ENCODE peak calls at places on chromosome 18, in ten cellular contexts. One of them, this sample, is unnamed.

GRCh38 chr18:24530630-24531111 is 70.2 kb downstream of the HRH4 start:
- DNase-seq in AG08396: peak
- DNase-seq in NCI-H1417: peak
- DNase-seq in MV-4-11: peak
- DNase-seq in stimulated activated CD4-positive, alpha-beta T cell treated with anti-CD3 and anti-CD28 coated beads, Interleukin-12 subunit alpha, Interleukin-12 subunit beta, amount 100 ng/mL, for 48 hours: no peak
- DNase-seq in putamen: peak
- DNase-seq in lower lobe of right lung: no peak
- DNase-seq in AG09309: peak
- DNase-seq in SK-N-SH: no peak
- DNase-seq in head of caudate nucleus: peak
- DNase-seq in this sample: peak

GRCh38 chr18:57691363-57691762 is 69.7 kb upstream of the NARS1 start:
- DNase-seq in AG08396: no peak
- DNase-seq in NCI-H1417: no peak
- DNase-seq in MV-4-11: no peak
- DNase-seq in stimulated activated CD4-positive, alpha-beta T cell treated with anti-CD3 and anti-CD28 coated beads, Interleukin-12 subunit alpha, Interleukin-12 subunit beta, amount 100 ng/mL, for 48 hours: no peak
- DNase-seq in putamen: no peak
- DNase-seq in lower lobe of right lung: no peak
- DNase-seq in AG09309: no peak
- DNase-seq in SK-N-SH: no peak
- DNase-seq in head of caudate nucleus: no peak
- DNase-seq in this sample: no peak

GRCh38 chr18:79393626-79394401 is 1.9 kb upstream of the NFATC1 start:
- DNase-seq in AG08396: peak
- DNase-seq in NCI-H1417: peak
- DNase-seq in MV-4-11: peak
- DNase-seq in stimulated activated CD4-positive, alpha-beta T cell treated with anti-CD3 and anti-CD28 coated beads, Interleukin-12 subunit alpha, Interleukin-12 subunit beta, amount 100 ng/mL, for 48 hours: no peak
- DNase-seq in putamen: no peak
- DNase-seq in lower lobe of right lung: peak
- DNase-seq in AG09309: no peak
- DNase-seq in SK-N-SH: peak
- DNase-seq in head of caudate nucleus: peak
- DNase-seq in this sample: peak

GRCh38 chr18:76339246-76339620 is 155.8 kb downstream of the ZNF516 start:
- DNase-seq in AG08396: no peak
- DNase-seq in NCI-H1417: no peak
- DNase-seq in MV-4-11: no peak
- DNase-seq in stimulated activated CD4-positive, alpha-beta T cell treated with anti-CD3 and anti-CD28 coated beads, Interleukin-12 subunit alpha, Interleukin-12 subunit beta, amount 100 ng/mL, for 48 hours: no peak
- DNase-seq in putamen: no peak
- DNase-seq in lower lobe of right lung: no peak
- DNase-seq in AG09309: no peak
- DNase-seq in SK-N-SH: no peak
- DNase-seq in head of caudate nucleus: no peak
- DNase-seq in this sample: no peak

GRCh38 chr18:38551881-38552280 is 986.3 kb upstream of the CELF4 start:
- DNase-seq in AG08396: no peak
- DNase-seq in NCI-H1417: no peak
- DNase-seq in MV-4-11: no peak
- DNase-seq in stimulated activated CD4-positive, alpha-beta T cell treated with anti-CD3 and anti-CD28 coated beads, Interleukin-12 subunit alpha, Interleukin-12 subunit beta, amount 100 ng/mL, for 48 hours: no peak
- DNase-seq in putamen: no peak
- DNase-seq in lower lobe of right lung: no peak
- DNase-seq in AG09309: no peak
- DNase-seq in SK-N-SH: no peak
- DNase-seq in head of caudate nucleus: no peak
- DNase-seq in this sample: no peak

GRCh38 chr18:40874233-40874632 is 1080.8 kb upstream of the PIK3C3 start:
- DNase-seq in AG08396: no peak
- DNase-seq in NCI-H1417: peak
- DNase-seq in MV-4-11: no peak
- DNase-seq in stimulated activated CD4-positive, alpha-beta T cell treated with anti-CD3 and anti-CD28 coated beads, Interleukin-12 subunit alpha, Interleukin-12 subunit beta, amount 100 ng/mL, for 48 hours: no peak
- DNase-seq in putamen: no peak
- DNase-seq in lower lobe of right lung: no peak
- DNase-seq in AG09309: no peak
- DNase-seq in SK-N-SH: no peak
- DNase-seq in head of caudate nucleus: no peak
- DNase-seq in this sample: no peak

GRCh38 chr18:6482198-6482977 is 67.7 kb upstream of the L3MBTL4 start:
- DNase-seq in AG08396: peak
- DNase-seq in NCI-H1417: no peak
- DNase-seq in MV-4-11: no peak
- DNase-seq in stimulated activated CD4-positive, alpha-beta T cell treated with anti-CD3 and anti-CD28 coated beads, Interleukin-12 subunit alpha, Interleukin-12 subunit beta, amount 100 ng/mL, for 48 hours: no peak
- DNase-seq in putamen: peak
- DNase-seq in lower lobe of right lung: peak
- DNase-seq in AG09309: peak
- DNase-seq in SK-N-SH: peak
- DNase-seq in head of caudate nucleus: peak
- DNase-seq in this sample: peak

GRCh38 chr18:44880170-44880569 is 199.5 kb downstream of the SETBP1 start:
- DNase-seq in AG08396: no peak
- DNase-seq in NCI-H1417: no peak
- DNase-seq in MV-4-11: no peak
- DNase-seq in stimulated activated CD4-positive, alpha-beta T cell treated with anti-CD3 and anti-CD28 coated beads, Interleukin-12 subunit alpha, Interleukin-12 subunit beta, amount 100 ng/mL, for 48 hours: no peak
- DNase-seq in putamen: no peak
- DNase-seq in lower lobe of right lung: no peak
- DNase-seq in AG09309: no peak
- DNase-seq in SK-N-SH: no peak
- DNase-seq in head of caudate nucleus: no peak
- DNase-seq in this sample: no peak

GRCh38 chr18:28267878-28268625 is 91.1 kb upstream of the CDH2 start:
- DNase-seq in AG08396: no peak
- DNase-seq in NCI-H1417: no peak
- DNase-seq in MV-4-11: no peak
- DNase-seq in stimulated activated CD4-positive, alpha-beta T cell treated with anti-CD3 and anti-CD28 coated beads, Interleukin-12 subunit alpha, Interleukin-12 subunit beta, amount 100 ng/mL, for 48 hours: no peak
- DNase-seq in putamen: no peak
- DNase-seq in lower lobe of right lung: no peak
- DNase-seq in AG09309: peak
- DNase-seq in SK-N-SH: no peak
- DNase-seq in head of caudate nucleus: no peak
- DNase-seq in this sample: peak

GRCh38 chr18:57869228-57869627 is 66.1 kb upstream of the ATP8B1 start:
- DNase-seq in AG08396: no peak
- DNase-seq in NCI-H1417: peak
- DNase-seq in MV-4-11: no peak
- DNase-seq in stimulated activated CD4-positive, alpha-beta T cell treated with anti-CD3 and anti-CD28 coated beads, Interleukin-12 subunit alpha, Interleukin-12 subunit beta, amount 100 ng/mL, for 48 hours: no peak
- DNase-seq in putamen: no peak
- DNase-seq in lower lobe of right lung: no peak
- DNase-seq in AG09309: no peak
- DNase-seq in SK-N-SH: no peak
- DNase-seq in head of caudate nucleus: no peak
- DNase-seq in this sample: no peak

GRCh38 chr18:69357590-69357989 is 43.1 kb upstream of the DOK6 start:
- DNase-seq in AG08396: no peak
- DNase-seq in NCI-H1417: no peak
- DNase-seq in MV-4-11: no peak
- DNase-seq in stimulated activated CD4-positive, alpha-beta T cell treated with anti-CD3 and anti-CD28 coated beads, Interleukin-12 subunit alpha, Interleukin-12 subunit beta, amount 100 ng/mL, for 48 hours: no peak
- DNase-seq in putamen: no peak
- DNase-seq in lower lobe of right lung: no peak
- DNase-seq in AG09309: no peak
- DNase-seq in SK-N-SH: no peak
- DNase-seq in head of caudate nucleus: no peak
- DNase-seq in this sample: no peak

GRCh38 chr18:76374330-76375281 is 120.4 kb downstream of the ZNF516 start:
- DNase-seq in AG08396: no peak
- DNase-seq in NCI-H1417: no peak
- DNase-seq in MV-4-11: no peak
- DNase-seq in stimulated activated CD4-positive, alpha-beta T cell treated with anti-CD3 and anti-CD28 coated beads, Interleukin-12 subunit alpha, Interleukin-12 subunit beta, amount 100 ng/mL, for 48 hours: peak
- DNase-seq in putamen: no peak
- DNase-seq in lower lobe of right lung: no peak
- DNase-seq in AG09309: no peak
- DNase-seq in SK-N-SH: no peak
- DNase-seq in head of caudate nucleus: no peak
- DNase-seq in this sample: no peak

GRCh38 chr18:75455249-75456183 is 28.0 kb upstream of the SMIM21 start:
- DNase-seq in AG08396: peak
- DNase-seq in NCI-H1417: peak
- DNase-seq in MV-4-11: no peak
- DNase-seq in stimulated activated CD4-positive, alpha-beta T cell treated with anti-CD3 and anti-CD28 coated beads, Interleukin-12 subunit alpha, Interleukin-12 subunit beta, amount 100 ng/mL, for 48 hours: no peak
- DNase-seq in putamen: no peak
- DNase-seq in lower lobe of right lung: no peak
- DNase-seq in AG09309: no peak
- DNase-seq in SK-N-SH: peak
- DNase-seq in head of caudate nucleus: peak
- DNase-seq in this sample: no peak

GRCh38 chr18:61854578-61854977 is 38.2 kb downstream of the RNF152 start:
- DNase-seq in AG08396: peak
- DNase-seq in NCI-H1417: peak
- DNase-seq in MV-4-11: no peak
- DNase-seq in stimulated activated CD4-positive, alpha-beta T cell treated with anti-CD3 and anti-CD28 coated beads, Interleukin-12 subunit alpha, Interleukin-12 subunit beta, amount 100 ng/mL, for 48 hours: no peak
- DNase-seq in putamen: no peak
- DNase-seq in lower lobe of right lung: no peak
- DNase-seq in AG09309: no peak
- DNase-seq in SK-N-SH: no peak
- DNase-seq in head of caudate nucleus: no peak
- DNase-seq in this sample: no peak

GRCh38 chr18:27184115-27185024 is 738 bp downstream of the CHST9 start:
- DNase-seq in AG08396: no peak
- DNase-seq in NCI-H1417: peak
- DNase-seq in MV-4-11: no peak
- DNase-seq in stimulated activated CD4-positive, alpha-beta T cell treated with anti-CD3 and anti-CD28 coated beads, Interleukin-12 subunit alpha, Interleukin-12 subunit beta, amount 100 ng/mL, for 48 hours: no peak
- DNase-seq in putamen: peak
- DNase-seq in lower lobe of right lung: no peak
- DNase-seq in AG09309: no peak
- DNase-seq in SK-N-SH: peak
- DNase-seq in head of caudate nucleus: peak
- DNase-seq in this sample: no peak

GRCh38 chr18:24246143-24246542 is 107.3 kb downstream of the CABYR start:
- DNase-seq in AG08396: no peak
- DNase-seq in NCI-H1417: no peak
- DNase-seq in MV-4-11: no peak
- DNase-seq in stimulated activated CD4-positive, alpha-beta T cell treated with anti-CD3 and anti-CD28 coated beads, Interleukin-12 subunit alpha, Interleukin-12 subunit beta, amount 100 ng/mL, for 48 hours: no peak
- DNase-seq in putamen: no peak
- DNase-seq in lower lobe of right lung: no peak
- DNase-seq in AG09309: no peak
- DNase-seq in SK-N-SH: no peak
- DNase-seq in head of caudate nucleus: no peak
- DNase-seq in this sample: no peak

GRCh38 chr18:845152-845819 is 33.2 kb upstream of the YES1 start:
- DNase-seq in AG08396: peak
- DNase-seq in NCI-H1417: no peak
- DNase-seq in MV-4-11: peak
- DNase-seq in stimulated activated CD4-positive, alpha-beta T cell treated with anti-CD3 and anti-CD28 coated beads, Interleukin-12 subunit alpha, Interleukin-12 subunit beta, amount 100 ng/mL, for 48 hours: no peak
- DNase-seq in putamen: no peak
- DNase-seq in lower lobe of right lung: no peak
- DNase-seq in AG09309: no peak
- DNase-seq in SK-N-SH: no peak
- DNase-seq in head of caudate nucleus: no peak
- DNase-seq in this sample: peak